ENCODE peak calls at places on chromosome 12, in ten cellular contexts. X is psoas muscle; A is aorta; H is A673; W is mesenchymal stem cell; R is activated T-cell treated with anti-CD3 and anti-CD28 coated beads, Interleukin-2, amount 50 U/mL, for 72 hours; L is GM12865; Z is stimulated activated CD4-positive, alpha-beta T cell treated with anti-CD3 and anti-CD28 coated beads, Interleukin-1b, Interleukin-23, amount 100 ng/mL, for 24 hours; Q is suprapubic skin; F is A549. B is an unnamed sample.

GRCh38 chr12:29241821-29242591 is 92.9 kb downstream of the FAR2 start:
- DNase-seq in H (peak), R (peak), A (peak), L (peak), F (no peak), Z (peak), W (peak), Q (no peak), X (no peak), B (peak)

GRCh38 chr12:5945071-5946008 is at the start of gene ANO2:
- DNase-seq in A (no peak), Q (no peak), H (peak), F (no peak), L (no peak), X (no peak), R (no peak), W (peak), Z (no peak), B (peak)

GRCh38 chr12:72432037-72432604 is 160.0 kb downstream of the TRHDE start:
- DNase-seq in A (no peak), W (no peak), R (no peak), Z (no peak), X (no peak), H (no peak), L (no peak), Q (no peak), F (no peak), B (no peak)

GRCh38 chr12:15962760-15963159 is 51.6 kb downstream of the DERA start:
- DNase-seq in F (no peak), Z (no peak), H (no peak), X (no peak), L (no peak), R (no peak), Q (no peak), A (no peak), W (no peak), B (no peak)

GRCh38 chr12:71216725-71217579 is 59.2 kb upstream of the TSPAN8 start:
- DNase-seq in X (no peak), W (peak), F (peak), Q (no peak), H (peak), R (no peak), L (peak), A (no peak), Z (no peak), B (peak)

GRCh38 chr12:60148831-60149230 is 553.0 kb downstream of the SLC16A7 start:
- DNase-seq in H (no peak), A (no peak), Z (no peak), X (peak), R (no peak), W (peak), Q (no peak), F (peak), L (no peak), B (no peak)

GRCh38 chr12:117000316-117000715 is 89.6 kb downstream of the FBXW8 start:
- DNase-seq in H (no peak), Z (no peak), Q (no peak), X (no peak), F (no peak), W (no peak), A (no peak), R (no peak), L (peak), B (no peak)

GRCh38 chr12:2890001-2890387 is 697 bp upstream of the TULP3 start:
- DNase-seq in F (no peak), A (no peak), R (no peak), X (no peak), W (no peak), L (no peak), H (no peak), Q (no peak), Z (no peak), B (no peak)

GRCh38 chr12:116697305-116698130 is 40.4 kb downstream of the SPRING1 start:
- DNase-seq in L (peak), W (no peak), F (peak), Z (no peak), H (peak), A (no peak), X (no peak), Q (no peak), R (peak), B (peak)

GRCh38 chr12:44774815-44775411 is 101.2 kb downstream of the NELL2 start:
- DNase-seq in Z (peak), A (no peak), L (peak), R (peak), W (peak), X (no peak), Q (no peak), F (peak), H (peak), B (no peak)

GRCh38 chr12:70267550-70267949 is 24.3 kb downstream of the CNOT2 start:
- DNase-seq in H (peak), A (no peak), X (no peak), L (no peak), F (peak), Z (no peak), W (peak), R (peak), Q (no peak), B (no peak)

B was measured in T47D.